ENCODE peak calls at places on chromosomes 4 and X, in five cellular contexts. One of them, this sample, is unnamed.

GRCh38 chr4:156642161-156642560 is 329.4 kb downstream of the PDGFC start:
- DNase-seq in fibroblast of lung: peak; percentile 54
- DNase-seq in aorta: no peak
- DNase-seq in breast epithelium: no peak
- DNase-seq in adrenal gland: peak; percentile 58
- DNase-seq in this sample: no peak

GRCh38 chr4:38610844-38611550 is 53.0 kb upstream of the KLF3 start:
- DNase-seq in fibroblast of lung: no peak
- DNase-seq in aorta: no peak
- DNase-seq in breast epithelium: no peak
- DNase-seq in adrenal gland: peak; percentile 55
- DNase-seq in this sample: peak; percentile 39

GRCh38 chr4:168942985-168943384 is 67.1 kb downstream of the CBR4 start:
- DNase-seq in fibroblast of lung: no peak
- DNase-seq in aorta: no peak
- DNase-seq in breast epithelium: no peak
- DNase-seq in adrenal gland: no peak
- DNase-seq in this sample: no peak

GRCh38 chr4:20639346-20639745 is 60.9 kb upstream of the PACRGL start:
- DNase-seq in fibroblast of lung: no peak
- DNase-seq in aorta: no peak
- DNase-seq in breast epithelium: no peak
- DNase-seq in adrenal gland: no peak
- DNase-seq in this sample: no peak

GRCh38 chr4:110865611-110866254 is 242.9 kb upstream of the PITX2 start:
- DNase-seq in fibroblast of lung: peak; percentile 92
- DNase-seq in aorta: no peak
- DNase-seq in breast epithelium: no peak
- DNase-seq in adrenal gland: no peak
- DNase-seq in this sample: no peak

GRCh38 chr4:38396845-38397547 is 267.0 kb upstream of the KLF3 start:
- DNase-seq in fibroblast of lung: no peak
- DNase-seq in aorta: no peak
- DNase-seq in breast epithelium: no peak
- DNase-seq in adrenal gland: no peak
- DNase-seq in this sample: no peak

GRCh38 chr4:54588404-54588803 is 69.4 kb upstream of the KIT start:
- DNase-seq in fibroblast of lung: peak; percentile 15
- DNase-seq in aorta: no peak
- DNase-seq in breast epithelium: no peak
- DNase-seq in adrenal gland: no peak
- DNase-seq in this sample: no peak

GRCh38 chrX:7263961-7264360 is 116.0 kb upstream of the PUDP start:
- DNase-seq in fibroblast of lung: no peak
- DNase-seq in aorta: no peak
- DNase-seq in breast epithelium: no peak
- DNase-seq in adrenal gland: no peak
- DNase-seq in this sample: no peak

GRCh38 chr4:122836941-122837340 is 10.3 kb downstream of the FGF2 start:
- DNase-seq in fibroblast of lung: peak; percentile 71
- DNase-seq in aorta: no peak
- DNase-seq in breast epithelium: no peak
- DNase-seq in adrenal gland: no peak
- DNase-seq in this sample: no peak

GRCh38 chrX:8036914-8037313 is 109.7 kb upstream of the PNPLA4 start:
- DNase-seq in fibroblast of lung: no peak
- DNase-seq in aorta: no peak
- DNase-seq in breast epithelium: no peak
- DNase-seq in adrenal gland: no peak
- DNase-seq in this sample: no peak

GRCh38 chr4:123444298-123444731 is 47.7 kb downstream of the SPRY1 start:
- DNase-seq in fibroblast of lung: peak; percentile 58
- DNase-seq in aorta: no peak
- DNase-seq in breast epithelium: no peak
- DNase-seq in adrenal gland: peak; percentile 58
- DNase-seq in this sample: peak; percentile 40

GRCh38 chrX:32408389-32408788 is 803.0 kb downstream of the DMD start:
- DNase-seq in fibroblast of lung: no peak
- DNase-seq in aorta: no peak
- DNase-seq in breast epithelium: no peak
- DNase-seq in adrenal gland: peak; percentile 51
- DNase-seq in this sample: no peak

GRCh38 chr4:108466936-108467902 is 153.2 kb upstream of the RPL34 start:
- DNase-seq in fibroblast of lung: peak; percentile 96
- DNase-seq in aorta: no peak
- DNase-seq in breast epithelium: no peak
- DNase-seq in adrenal gland: no peak
- DNase-seq in this sample: no peak

GRCh38 chr4:1609901-1610790 is 74.0 kb downstream of the FAM53A start:
- DNase-seq in fibroblast of lung: no peak
- DNase-seq in aorta: peak; percentile 69
- DNase-seq in breast epithelium: no peak
- DNase-seq in adrenal gland: no peak
- DNase-seq in this sample: no peak

GRCh38 chrX:23919706-23920320 is 12.0 kb downstream of the CXorf58 start:
- DNase-seq in fibroblast of lung: peak; percentile 19
- DNase-seq in aorta: no peak
- DNase-seq in breast epithelium: no peak
- DNase-seq in adrenal gland: no peak
- DNase-seq in this sample: no peak

GRCh38 chr4:158938462-158939044 is 164.3 kb upstream of the RAPGEF2 start:
- DNase-seq in fibroblast of lung: peak; percentile 61
- DNase-seq in aorta: no peak
- DNase-seq in breast epithelium: no peak
- DNase-seq in adrenal gland: no peak
- DNase-seq in this sample: no peak

GRCh38 chrX:43655151-43655676 is 885 bp upstream of the MAOA start:
- DNase-seq in fibroblast of lung: peak; percentile 41
- DNase-seq in aorta: peak; percentile 79
- DNase-seq in breast epithelium: peak; percentile 20
- DNase-seq in adrenal gland: peak; percentile 67
- DNase-seq in this sample: peak; percentile 54

GRCh38 chrX:11759461-11760311 is 1.6 kb downstream of the MSL3 start:
- DNase-seq in fibroblast of lung: peak; percentile 93
- DNase-seq in aorta: peak; percentile 86
- DNase-seq in breast epithelium: peak; percentile 81
- DNase-seq in adrenal gland: peak; percentile 95
- DNase-seq in this sample: peak; percentile 76

GRCh38 chr4:62474802-62475201 is 1274.7 kb downstream of the ADGRL3 start:
- DNase-seq in fibroblast of lung: no peak
- DNase-seq in aorta: no peak
- DNase-seq in breast epithelium: no peak
- DNase-seq in adrenal gland: no peak
- DNase-seq in this sample: no peak

GRCh38 chr4:140038031-140038533 is 115.9 kb downstream of the MAML3 start:
- DNase-seq in fibroblast of lung: peak; percentile 90
- DNase-seq in aorta: no peak
- DNase-seq in breast epithelium: no peak
- DNase-seq in adrenal gland: no peak
- DNase-seq in this sample: no peak

GRCh38 chr4:108171541-108172230 is 3.0 kb upstream of the LEF1 start:
- DNase-seq in fibroblast of lung: peak; percentile 15
- DNase-seq in aorta: no peak
- DNase-seq in breast epithelium: no peak
- DNase-seq in adrenal gland: no peak
- DNase-seq in this sample: no peak

GRCh38 chr4:124167602-124168001 is 544.9 kb downstream of the ANKRD50 start:
- DNase-seq in fibroblast of lung: peak; percentile 59
- DNase-seq in aorta: peak; percentile 57
- DNase-seq in breast epithelium: no peak
- DNase-seq in adrenal gland: no peak
- DNase-seq in this sample: no peak

GRCh38 chrX:150364347-150365050 is 1.4 kb downstream of the MAMLD1 start:
- DNase-seq in fibroblast of lung: peak; percentile 23
- DNase-seq in aorta: peak; percentile 77
- DNase-seq in breast epithelium: no peak
- DNase-seq in adrenal gland: peak; percentile 53
- DNase-seq in this sample: peak; percentile 41

GRCh38 chr4:158667651-158668198 is 4.0 kb downstream of the C4orf46 start:
- DNase-seq in fibroblast of lung: no peak
- DNase-seq in aorta: no peak
- DNase-seq in breast epithelium: no peak
- DNase-seq in adrenal gland: no peak
- DNase-seq in this sample: no peak

GRCh38 chr4:153759407-153760226 is at the start of gene RNF175:
- DNase-seq in fibroblast of lung: peak; percentile 4
- DNase-seq in aorta: peak; percentile 78
- DNase-seq in breast epithelium: no peak
- DNase-seq in adrenal gland: no peak
- DNase-seq in this sample: no peak

GRCh38 chr4:75555294-75556164 is at the start of gene ODAPH:
- DNase-seq in fibroblast of lung: peak; percentile 92
- DNase-seq in aorta: no peak
- DNase-seq in breast epithelium: no peak
- DNase-seq in adrenal gland: no peak
- DNase-seq in this sample: no peak

GRCh38 chr4:184282895-184283654 is 65.4 kb upstream of the ENPP6 start:
- DNase-seq in fibroblast of lung: no peak
- DNase-seq in aorta: no peak
- DNase-seq in breast epithelium: no peak
- DNase-seq in adrenal gland: peak; percentile 39
- DNase-seq in this sample: no peak

GRCh38 chr4:184284742-184285141 is 67.1 kb upstream of the ENPP6 start:
- DNase-seq in fibroblast of lung: no peak
- DNase-seq in aorta: no peak
- DNase-seq in breast epithelium: no peak
- DNase-seq in adrenal gland: no peak
- DNase-seq in this sample: no peak

GRCh38 chr4:184282251-184282713 is 64.6 kb upstream of the ENPP6 start:
- DNase-seq in fibroblast of lung: no peak
- DNase-seq in aorta: no peak
- DNase-seq in breast epithelium: no peak
- DNase-seq in adrenal gland: peak; percentile 48
- DNase-seq in this sample: no peak

GRCh38 chr4:184283659-184284335 is 66.1 kb upstream of the ENPP6 start:
- DNase-seq in fibroblast of lung: no peak
- DNase-seq in aorta: no peak
- DNase-seq in breast epithelium: no peak
- DNase-seq in adrenal gland: peak; percentile 48
- DNase-seq in this sample: no peak

DNA sequence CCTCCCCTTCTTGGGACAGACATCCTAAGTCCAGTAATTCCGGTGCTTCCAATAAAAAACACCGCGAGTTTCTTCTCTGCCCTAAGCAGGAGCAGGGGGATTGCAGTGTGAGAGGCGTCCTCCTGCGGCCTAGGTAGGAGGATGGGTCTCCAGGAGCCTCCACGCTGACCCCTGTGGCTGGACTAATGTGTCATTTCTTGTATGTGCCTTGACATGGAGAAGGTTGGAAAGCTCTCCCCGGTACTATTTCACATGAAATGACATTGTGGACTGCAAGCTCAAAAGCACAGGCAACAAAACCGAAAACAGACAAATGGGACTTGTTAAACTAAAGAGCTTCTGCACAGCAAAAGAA is 66.6 kb upstream of the ENPP6 start:
- DNase-seq in fibroblast of lung: no peak
- DNase-seq in aorta: no peak
- DNase-seq in breast epithelium: no peak
- DNase-seq in adrenal gland: no peak
- DNase-seq in this sample: no peak
- H3K4me1 ChIP-seq in fibroblast of lung: peaks cover 2% of the 10 kb centered on the region
- H3K4me1 ChIP-seq in aorta: no peaks in the 10 kb centered on the region
- H3K4me1 ChIP-seq in breast epithelium: peaks cover 9% of the 10 kb centered on the region
- H3K4me1 ChIP-seq in adrenal gland: peaks cover 21% of the 10 kb centered on the region
- H3K4me1 ChIP-seq in this sample: peaks cover 8% of the 10 kb centered on the region

GRCh38 chr4:13543648-13544555 is at the start of gene NKX3-2:
- DNase-seq in fibroblast of lung: peak; percentile 20
- DNase-seq in aorta: no peak
- DNase-seq in breast epithelium: no peak
- DNase-seq in adrenal gland: no peak
- DNase-seq in this sample: no peak

GRCh38 chr4:13545394-13545808 is 1.1 kb upstream of the NKX3-2 start:
- DNase-seq in fibroblast of lung: no peak
- DNase-seq in aorta: no peak
- DNase-seq in breast epithelium: no peak
- DNase-seq in adrenal gland: no peak
- DNase-seq in this sample: no peak

GRCh38 chr4:13546374-13546854 is 2.1 kb upstream of the NKX3-2 start:
- DNase-seq in fibroblast of lung: no peak
- DNase-seq in aorta: no peak
- DNase-seq in breast epithelium: no peak
- DNase-seq in adrenal gland: no peak
- DNase-seq in this sample: no peak

GRCh38 chr4:13543091-13543581 is 1.2 kb downstream of the NKX3-2 start:
- DNase-seq in fibroblast of lung: no peak
- DNase-seq in aorta: no peak
- DNase-seq in breast epithelium: no peak
- DNase-seq in adrenal gland: no peak
- DNase-seq in this sample: no peak

GRCh38 chr4:13544556-13545393 is 467 bp upstream of the NKX3-2 start:
- DNase-seq in fibroblast of lung: peak; percentile 48
- DNase-seq in aorta: peak; percentile 89
- DNase-seq in breast epithelium: no peak
- DNase-seq in adrenal gland: peak; percentile 81
- DNase-seq in this sample: peak; percentile 45
- H3K4me1 ChIP-seq in fibroblast of lung: no peaks in the 10 kb centered on the region
- H3K4me1 ChIP-seq in aorta: no peaks in the 10 kb centered on the region
- H3K4me1 ChIP-seq in breast epithelium: peaks cover 7% of the 10 kb centered on the region
- H3K4me1 ChIP-seq in adrenal gland: peaks cover 49% of the 10 kb centered on the region
- H3K4me1 ChIP-seq in this sample: peaks cover 13% of the 10 kb centered on the region

DNA sequence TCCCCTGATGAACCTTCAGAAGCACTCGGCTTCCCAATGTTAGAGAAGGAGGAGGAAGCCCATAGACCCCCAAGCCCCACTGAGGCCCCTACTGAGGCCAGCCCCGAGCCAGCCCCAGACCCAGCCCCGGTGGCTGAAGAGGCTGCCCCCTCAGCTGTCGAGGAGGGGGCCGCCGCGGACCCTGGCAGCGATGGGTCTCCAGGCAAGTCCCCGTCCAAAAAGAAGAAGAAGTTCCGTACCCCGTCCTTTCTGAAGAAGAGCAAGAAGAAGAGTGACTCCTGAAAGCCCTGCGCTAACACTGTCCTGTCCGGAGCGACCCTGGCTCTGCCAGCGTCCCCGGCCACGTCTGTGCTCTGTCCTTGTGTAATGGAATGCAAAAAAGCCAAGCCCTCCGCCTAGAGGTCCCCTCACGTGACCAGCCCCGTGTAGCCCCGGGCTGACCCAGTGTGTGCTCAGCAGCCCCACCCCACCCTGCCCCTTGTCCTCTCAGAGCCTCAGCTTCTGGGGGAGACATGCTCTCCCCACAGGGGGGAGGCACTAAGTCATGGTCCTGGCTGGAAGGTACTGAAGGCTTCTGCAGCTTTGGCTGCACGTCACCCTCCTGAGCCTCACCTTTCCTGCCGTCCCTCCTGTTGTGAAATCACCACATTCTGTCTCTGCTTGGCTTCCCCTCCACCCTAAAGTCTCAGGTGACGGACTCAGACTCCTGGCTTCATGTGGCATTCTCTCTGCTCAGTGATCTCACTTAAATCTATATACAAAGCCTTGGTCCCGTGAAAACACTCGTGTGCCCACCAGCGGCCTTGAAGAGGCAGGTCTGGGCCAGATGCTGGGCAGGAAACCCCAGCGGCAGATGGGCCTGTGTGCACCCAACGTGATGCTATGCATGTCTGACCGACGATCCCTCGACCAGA is 34.7 kb downstream of the NOP14 start:
- DNase-seq in fibroblast of lung: no peak
- DNase-seq in aorta: peak; percentile 67
- DNase-seq in breast epithelium: no peak
- DNase-seq in adrenal gland: peak; percentile 47
- DNase-seq in this sample: peak; percentile 28
- H3K4me1 ChIP-seq in fibroblast of lung: peaks cover 4% of the 10 kb centered on the region
- H3K4me1 ChIP-seq in aorta: no peaks in the 10 kb centered on the region
- H3K4me1 ChIP-seq in breast epithelium: peaks cover 18% of the 10 kb centered on the region
- H3K4me1 ChIP-seq in adrenal gland: peaks cover 3% of the 10 kb centered on the region
- H3K4me1 ChIP-seq in this sample: no peaks in the 10 kb centered on the region

GRCh38 chr4:3491681-3492405 is 28.7 kb downstream of the DOK7 start:
- DNase-seq in fibroblast of lung: peak; percentile 41
- DNase-seq in aorta: no peak
- DNase-seq in breast epithelium: no peak
- DNase-seq in adrenal gland: no peak
- DNase-seq in this sample: no peak
- H3K4me1 ChIP-seq in fibroblast of lung: no peaks in the 10 kb centered on the region
- H3K4me1 ChIP-seq in aorta: no peaks in the 10 kb centered on the region
- H3K4me1 ChIP-seq in breast epithelium: no peaks in the 10 kb centered on the region
- H3K4me1 ChIP-seq in adrenal gland: no peaks in the 10 kb centered on the region
- H3K4me1 ChIP-seq in this sample: no peaks in the 10 kb centered on the region